ENCODE peak calls at places on chromosomes 5 and 9, in nine cellular contexts. G is heart right ventricle, V is upper lobe of right lung, J is ovary, Y is astrocyte, M is fibroblast of mammary gland, K is neural progenitor cell, U is WERI-Rb-1, E is epithelial cell of esophagus. I is an unnamed sample.

GRCh38 chr5:76838481-76839261 is 11.1 kb upstream of the S100Z start:
- DNase-seq in G (no peak), U (no peak), E (no peak), M (peak; percentile 63), Y (peak; percentile 88), V (no peak), J (no peak), K (no peak), I (no peak)

GRCh38 chr5:178368716-178369300 is 136.2 kb upstream of the PHYKPL start:
- DNase-seq in E (no peak), Y (no peak), K (no peak), U (no peak), M (no peak), G (no peak), V (peak; percentile 43), J (no peak), I (no peak)

GRCh38 chr5:148746826-148747535 is 79.4 kb upstream of the ADRB2 start:
- DNase-seq in V (no peak), J (no peak), M (no peak), E (peak; percentile 22), G (no peak), Y (peak; percentile 42), K (no peak), U (no peak), I (no peak)

GRCh38 chr5:9421823-9422354 is 124.0 kb downstream of the SEMA5A start:
- DNase-seq in M (no peak), G (no peak), E (peak; percentile 15), K (no peak), V (no peak), Y (no peak), U (no peak), J (no peak), I (no peak)

GRCh38 chr5:65803699-65804426 is 81.9 kb downstream of the NLN start:
- DNase-seq in E (no peak), K (no peak), G (no peak), V (no peak), M (no peak), Y (peak; percentile 80), U (no peak), J (no peak), I (no peak)

GRCh38 chr5:76657683-76658311 is 34.6 kb upstream of the F2RL2 start:
- DNase-seq in V (no peak), G (no peak), Y (no peak), K (no peak), U (no peak), E (no peak), M (no peak), J (no peak), I (no peak)

GRCh38 chr5:90548069-90548593 is 10.5 kb upstream of the ADGRV1 start:
- DNase-seq in K (no peak), J (no peak), M (no peak), E (no peak), Y (peak; percentile 15), G (no peak), U (no peak), V (peak; percentile 81), I (no peak)

GRCh38 chr9:110464321-110464720 is 115.2 kb downstream of the SVEP1 start:
- DNase-seq in Y (no peak), G (no peak), V (no peak), U (no peak), J (no peak), M (no peak), E (peak; percentile 2), K (no peak), I (no peak)

GRCh38 chr5:68747077-68747420 is 346.8 kb upstream of the SLC30A5 start:
- DNase-seq in G (no peak), E (no peak), M (no peak), Y (no peak), J (no peak), V (no peak), U (no peak), K (no peak), I (no peak)

GRCh38 chr5:79929095-79929494 is 62.0 kb downstream of the MTX3 start:
- DNase-seq in E (no peak), Y (no peak), V (no peak), K (no peak), M (no peak), U (no peak), G (no peak), J (no peak), I (no peak)

GRCh38 chr5:141477815-141478214 is 2.0 kb downstream of the PCDHGC3 start:
- DNase-seq in V (no peak), K (no peak), E (no peak), Y (no peak), M (no peak), G (no peak), U (no peak), J (no peak), I (no peak)

GRCh38 chr5:119267958-119268386 is 87.8 kb upstream of the TNFAIP8 start:
- DNase-seq in M (peak; percentile 95), U (peak; percentile 96), V (peak; percentile 95), G (peak; percentile 92), Y (peak; percentile 91), J (peak; percentile 89), K (peak; percentile 92), E (peak; percentile 94), I (peak; percentile 67)
- TF ChIP-seq CTCF in M (peak; percentile 66), U (peak; percentile 60), V (peak; percentile 54), G (peak; percentile 22), Y (peak; percentile 30), J (no peak), K (no peak), E (peak; percentile 37), I (peak; percentile 25)

DNA sequence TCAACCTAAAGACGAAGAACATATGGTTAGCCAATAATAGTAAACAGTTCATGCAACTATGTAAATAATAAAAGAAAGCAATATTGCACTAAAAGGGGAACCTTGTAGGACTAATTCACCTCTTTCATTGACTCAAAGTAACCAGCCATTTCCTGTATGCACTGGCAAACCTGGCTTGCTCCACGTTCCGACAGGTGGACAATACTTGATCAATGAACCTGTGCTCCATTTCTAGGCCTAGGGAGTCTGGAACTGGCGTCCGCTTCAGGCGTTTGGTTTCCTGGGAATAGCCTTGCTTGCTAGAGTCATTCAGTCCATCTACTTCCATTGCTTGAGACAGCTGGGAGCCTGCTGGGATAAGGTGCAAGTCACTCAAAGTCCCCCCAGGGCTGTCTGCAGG is 41.6 kb downstream of the PTAR1 start:
- DNase-seq in J (no peak), K (no peak), V (no peak), E (no peak), Y (no peak), M (no peak), U (no peak), G (no peak), I (no peak)
- TF ChIP-seq CTCF in J (no peak), K (no peak), V (no peak), E (no peak), Y (no peak), M (no peak), U (no peak), G (no peak), I (no peak)

GRCh38 chr9:74379718-74380117 is 117.4 kb upstream of the RORB start:
- DNase-seq in E (peak; percentile 78), K (peak; percentile 70), V (no peak), M (peak; percentile 19), G (no peak), J (no peak), U (peak; percentile 76), Y (peak; percentile 14), I (no peak)
- TF ChIP-seq CTCF in E (peak; percentile 79), K (peak; percentile 67), V (peak; percentile 22), M (peak; percentile 32), G (no peak), J (no peak), U (peak; percentile 78), Y (peak; percentile 21), I (no peak)

GRCh38 chr5:181173027-181173419 is 25.6 kb downstream of the OR2V2 start:
- DNase-seq in K (no peak), M (peak; percentile 70), Y (no peak), G (no peak), V (no peak), E (peak; percentile 72), J (no peak), U (no peak), I (no peak)
- TF ChIP-seq CTCF in K (peak; percentile 34), M (peak; percentile 61), Y (no peak), G (no peak), V (no peak), E (peak; percentile 68), J (no peak), U (no peak), I (no peak)

I was measured in AG09309.